ENCODE peak calls at places on chromosomes 12 and 14, in five cellular contexts. Z is astrocyte of the spinal cord; K is WTC11; X is naive thymus-derived CD4-positive, alpha-beta T cell; T is mammary epithelial cell. P is an unnamed sample.

GRCh38 chr12:52495385-52495784 is 2.3 kb upstream of the KRT6A start:
- DNase-seq in Z (peak), K (peak), X (no peak), T (peak), P (peak)

GRCh38 chr12:87150969-87151662 is 878.1 kb downstream of the C12orf50 start:
- DNase-seq in Z (no peak), K (no peak), X (no peak), T (peak), P (no peak)

GRCh38 chr14:69281450-69282169 is 21.7 kb downstream of the GALNT16 start:
- DNase-seq in Z (no peak), K (no peak), X (no peak), T (no peak), P (no peak)

GRCh38 chr14:95250936-95251335 is 68.8 kb downstream of the CLMN start:
- DNase-seq in Z (no peak), K (no peak), X (no peak), T (no peak), P (no peak)

GRCh38 chr12:72273851-72274284 is 1.7 kb downstream of the TRHDE start:
- DNase-seq in Z (peak), K (no peak), X (no peak), T (peak), P (no peak)

GRCh38 chr12:123271182-123271491 is 519 bp downstream of the CDK2AP1 start:
- DNase-seq in Z (peak), K (peak), X (peak), T (peak), P (no peak)

GRCh38 chr14:59301354-59301753 is 112.9 kb downstream of the DAAM1 start:
- DNase-seq in Z (no peak), K (no peak), X (no peak), T (no peak), P (no peak)

GRCh38 chr14:28813810-28814209 is 47.2 kb downstream of the FOXG1 start:
- DNase-seq in Z (peak), K (no peak), X (no peak), T (peak), P (no peak)

GRCh38 chr14:64095620-64096019 is 198.6 kb downstream of the ESR2 start:
- DNase-seq in Z (peak), K (no peak), X (no peak), T (peak), P (no peak)

GRCh38 chr12:118052324-118053070 is 8.5 kb downstream of the WSB2 start:
- DNase-seq in Z (peak), K (no peak), X (no peak), T (peak), P (peak)

GRCh38 chr12:34398706-34399630 is 376.7 kb downstream of the ALG10 start:
- DNase-seq in Z (no peak), K (peak), X (no peak), T (no peak), P (no peak)

GRCh38 chr14:68553326-68553725 is 239.5 kb downstream of the ZFP36L1 start:
- DNase-seq in Z (no peak), K (no peak), X (no peak), T (no peak), P (no peak)

GRCh38 chr12:93786669-93787397 is 109.7 kb downstream of the CRADD start:
- DNase-seq in Z (peak), K (no peak), X (no peak), T (no peak), P (no peak)

GRCh38 chr14:49892301-49892635 is 614 bp upstream of the ARF6 start:
- DNase-seq in Z (peak), K (no peak), X (peak), T (peak), P (no peak)

GRCh38 chr12:128976120-128976519 is 122.8 kb downstream of the GLT1D1 start:
- DNase-seq in Z (no peak), K (peak), X (no peak), T (no peak), P (no peak)

GRCh38 chr14:92660571-92660970 is 87.9 kb downstream of the LGMN start:
- DNase-seq in Z (no peak), K (no peak), X (no peak), T (no peak), P (no peak)